ENCODE peak calls at places on chromosomes 4 and X, in six cellular contexts. One of them, this sample, is unnamed.

GRCh38 chr4:94307231-94307840 is 35.3 kb downstream of the HPGDS start:
- DNase-seq in nephron progenitor cell: no peak
- DNase-seq in EL: peak; percentile 9
- DNase-seq in HT1080: no peak
- DNase-seq in Right ventricle myocardium superior: no peak
- DNase-seq in amygdala: no peak
- DNase-seq in this sample: no peak

GRCh38 chr4:26135331-26135730 is 185.5 kb upstream of the RBPJ start:
- DNase-seq in nephron progenitor cell: no peak
- DNase-seq in amygdala: no peak
- DNase-seq in EL: peak; percentile 52
- DNase-seq in Right ventricle myocardium superior: no peak
- DNase-seq in HT1080: no peak
- DNase-seq in this sample: no peak

GRCh38 chr4:73763877-73764276 is 23.5 kb downstream of the CXCL8 start:
- DNase-seq in amygdala: no peak
- DNase-seq in HT1080: no peak
- DNase-seq in EL: no peak
- DNase-seq in nephron progenitor cell: no peak
- DNase-seq in Right ventricle myocardium superior: no peak
- DNase-seq in this sample: no peak

GRCh38 chr4:76127754-76128153 is 20.4 kb downstream of the NUP54 start:
- DNase-seq in nephron progenitor cell: no peak
- DNase-seq in amygdala: no peak
- DNase-seq in EL: no peak
- DNase-seq in Right ventricle myocardium superior: no peak
- DNase-seq in HT1080: no peak
- DNase-seq in this sample: no peak

GRCh38 chr4:78024692-78025091 is 32.4 kb upstream of the FRAS1 start:
- DNase-seq in nephron progenitor cell: no peak
- DNase-seq in HT1080: no peak
- DNase-seq in Right ventricle myocardium superior: no peak
- DNase-seq in amygdala: no peak
- DNase-seq in EL: no peak
- DNase-seq in this sample: no peak

GRCh38 chr4:112916868-112917267 is 132.6 kb upstream of the ANK2 start:
- DNase-seq in amygdala: no peak
- DNase-seq in Right ventricle myocardium superior: no peak
- DNase-seq in nephron progenitor cell: no peak
- DNase-seq in EL: peak; percentile 61
- DNase-seq in HT1080: peak; percentile 60
- DNase-seq in this sample: no peak

GRCh38 chrX:134512566-134512965 is 52.6 kb downstream of the HPRT1 start:
- DNase-seq in EL: peak; percentile 78
- DNase-seq in nephron progenitor cell: no peak
- DNase-seq in Right ventricle myocardium superior: no peak
- DNase-seq in HT1080: peak; percentile 83
- DNase-seq in amygdala: no peak
- DNase-seq in this sample: no peak

GRCh38 chrX:107675823-107676555 is 47.7 kb downstream of the PRPS1 start:
- DNase-seq in amygdala: peak; percentile 0
- DNase-seq in Right ventricle myocardium superior: peak; percentile 40
- DNase-seq in HT1080: no peak
- DNase-seq in EL: no peak
- DNase-seq in nephron progenitor cell: no peak
- DNase-seq in this sample: no peak

GRCh38 chr4:129231907-129232626 is 136.1 kb downstream of the C4orf33 start:
- DNase-seq in amygdala: no peak
- DNase-seq in HT1080: peak; percentile 34
- DNase-seq in EL: no peak
- DNase-seq in Right ventricle myocardium superior: no peak
- DNase-seq in nephron progenitor cell: no peak
- DNase-seq in this sample: no peak

GRCh38 chr4:76987153-76987562 is 37.6 kb downstream of the SEPTIN11 start:
- DNase-seq in Right ventricle myocardium superior: peak; percentile 57
- DNase-seq in EL: peak; percentile 97
- DNase-seq in nephron progenitor cell: no peak
- DNase-seq in amygdala: no peak
- DNase-seq in HT1080: peak; percentile 64
- DNase-seq in this sample: no peak

GRCh38 chr4:138609943-138610350 is 367.8 kb upstream of the SLC7A11 start:
- DNase-seq in Right ventricle myocardium superior: no peak
- DNase-seq in HT1080: peak; percentile 81
- DNase-seq in nephron progenitor cell: no peak
- DNase-seq in EL: peak; percentile 57
- DNase-seq in amygdala: no peak
- DNase-seq in this sample: no peak

GRCh38 chr4:1411436-1412375 is 5.5 kb upstream of the NKX1-1 start:
- DNase-seq in amygdala: no peak
- DNase-seq in HT1080: no peak
- DNase-seq in nephron progenitor cell: no peak
- DNase-seq in Right ventricle myocardium superior: peak; percentile 19
- DNase-seq in EL: no peak
- DNase-seq in this sample: no peak

GRCh38 chrX:122833230-122833629 is 350.8 kb upstream of the GRIA3 start:
- DNase-seq in nephron progenitor cell: no peak
- DNase-seq in amygdala: no peak
- DNase-seq in Right ventricle myocardium superior: no peak
- DNase-seq in EL: no peak
- DNase-seq in HT1080: no peak
- DNase-seq in this sample: no peak

GRCh38 chrX:107827137-107827831 is 1.6 kb downstream of the MID2 start:
- DNase-seq in EL: peak; percentile 1
- DNase-seq in nephron progenitor cell: no peak
- DNase-seq in Right ventricle myocardium superior: no peak
- DNase-seq in amygdala: no peak
- DNase-seq in HT1080: no peak
- DNase-seq in this sample: no peak

GRCh38 chr4:164467493-164467892 is 286.4 kb upstream of the SMIM31 start:
- DNase-seq in HT1080: no peak
- DNase-seq in nephron progenitor cell: no peak
- DNase-seq in EL: no peak
- DNase-seq in amygdala: no peak
- DNase-seq in Right ventricle myocardium superior: no peak
- DNase-seq in this sample: no peak

GRCh38 chr4:172996571-172997216 is 171.9 kb upstream of the GALNT7 start:
- DNase-seq in nephron progenitor cell: no peak
- DNase-seq in Right ventricle myocardium superior: no peak
- DNase-seq in HT1080: peak; percentile 86
- DNase-seq in amygdala: no peak
- DNase-seq in EL: peak; percentile 54
- DNase-seq in this sample: no peak

GRCh38 chr4:142475663-142476062 is 370.4 kb downstream of the INPP4B start:
- DNase-seq in EL: peak; percentile 28
- DNase-seq in amygdala: no peak
- DNase-seq in nephron progenitor cell: no peak
- DNase-seq in HT1080: no peak
- DNase-seq in Right ventricle myocardium superior: no peak
- DNase-seq in this sample: no peak

GRCh38 chr4:169621754-169622481 is 1.5 kb downstream of the CLCN3 start:
- DNase-seq in EL: peak; percentile 65
- DNase-seq in nephron progenitor cell: no peak
- DNase-seq in Right ventricle myocardium superior: no peak
- DNase-seq in HT1080: peak; percentile 69
- DNase-seq in amygdala: no peak
- DNase-seq in this sample: no peak

GRCh38 chr4:33065749-33066148 is 2345.6 kb downstream of the PCDH7 start:
- DNase-seq in EL: no peak
- DNase-seq in amygdala: no peak
- DNase-seq in HT1080: no peak
- DNase-seq in Right ventricle myocardium superior: no peak
- DNase-seq in nephron progenitor cell: no peak
- DNase-seq in this sample: no peak

GRCh38 chr4:3313556-3314228 is 20.9 kb downstream of the RGS12 start:
- DNase-seq in Right ventricle myocardium superior: peak; percentile 33
- DNase-seq in nephron progenitor cell: no peak
- DNase-seq in HT1080: no peak
- DNase-seq in amygdala: no peak
- DNase-seq in EL: no peak
- DNase-seq in this sample: no peak

GRCh38 chrX:120791013-120791643 is 84.5 kb downstream of the CT47B1 start:
- DNase-seq in HT1080: peak; percentile 81
- DNase-seq in Right ventricle myocardium superior: peak; percentile 57
- DNase-seq in EL: peak; percentile 75
- DNase-seq in nephron progenitor cell: no peak
- DNase-seq in amygdala: no peak
- DNase-seq in this sample: no peak

GRCh38 chrX:102560423-102561068 is 38.8 kb upstream of the ARMCX5 start:
- DNase-seq in EL: no peak
- DNase-seq in HT1080: no peak
- DNase-seq in amygdala: no peak
- DNase-seq in Right ventricle myocardium superior: no peak
- DNase-seq in nephron progenitor cell: no peak
- DNase-seq in this sample: no peak

GRCh38 chr4:40678421-40678820 is 48.8 kb upstream of the RBM47 start:
- DNase-seq in Right ventricle myocardium superior: no peak
- DNase-seq in nephron progenitor cell: no peak
- DNase-seq in EL: no peak
- DNase-seq in amygdala: no peak
- DNase-seq in HT1080: no peak
- DNase-seq in this sample: no peak

GRCh38 chr4:138259801-138260200 is 17.7 kb upstream of the SLC7A11 start:
- DNase-seq in HT1080: peak; percentile 75
- DNase-seq in nephron progenitor cell: no peak
- DNase-seq in amygdala: no peak
- DNase-seq in EL: peak; percentile 61
- DNase-seq in Right ventricle myocardium superior: no peak
- DNase-seq in this sample: no peak

GRCh38 chrX:154354516-154354915 is 19.9 kb downstream of the FLNA start:
- DNase-seq in Right ventricle myocardium superior: peak; percentile 13
- DNase-seq in HT1080: no peak
- DNase-seq in amygdala: no peak
- DNase-seq in EL: no peak
- DNase-seq in nephron progenitor cell: no peak
- DNase-seq in this sample: no peak

GRCh38 chr4:24203896-24204295 is 314.0 kb upstream of the PPARGC1A start:
- DNase-seq in EL: no peak
- DNase-seq in HT1080: no peak
- DNase-seq in Right ventricle myocardium superior: no peak
- DNase-seq in amygdala: no peak
- DNase-seq in nephron progenitor cell: no peak
- DNase-seq in this sample: no peak

GRCh38 chr4:112563431-112564200 is 47.6 kb upstream of the NEUROG2 start:
- DNase-seq in amygdala: no peak
- DNase-seq in nephron progenitor cell: no peak
- DNase-seq in EL: no peak
- DNase-seq in HT1080: no peak
- DNase-seq in Right ventricle myocardium superior: no peak
- DNase-seq in this sample: no peak

GRCh38 chr4:2246384-2247127 is 4.6 kb upstream of the HAUS3 start:
- DNase-seq in amygdala: no peak
- DNase-seq in nephron progenitor cell: peak; percentile 2
- DNase-seq in HT1080: no peak
- DNase-seq in Right ventricle myocardium superior: no peak
- DNase-seq in EL: no peak
- DNase-seq in this sample: no peak

GRCh38 chr4:19298998-19299397 is 952.7 kb upstream of the SLIT2 start:
- DNase-seq in Right ventricle myocardium superior: no peak
- DNase-seq in EL: peak; percentile 73
- DNase-seq in amygdala: no peak
- DNase-seq in nephron progenitor cell: no peak
- DNase-seq in HT1080: no peak
- DNase-seq in this sample: no peak

GRCh38 chr4:61445374-61446063 is 245.4 kb downstream of the ADGRL3 start:
- DNase-seq in EL: no peak
- DNase-seq in HT1080: no peak
- DNase-seq in Right ventricle myocardium superior: no peak
- DNase-seq in nephron progenitor cell: no peak
- DNase-seq in amygdala: no peak
- DNase-seq in this sample: no peak

GRCh38 chr4:177484613-177485021 is 42.4 kb upstream of the AGA start:
- DNase-seq in EL: peak; percentile 88
- DNase-seq in nephron progenitor cell: no peak
- DNase-seq in HT1080: peak; percentile 93
- DNase-seq in amygdala: no peak
- DNase-seq in Right ventricle myocardium superior: no peak
- DNase-seq in this sample: no peak

This sample was measured in hypothalamus.